ENCODE peak calls at places on chromosome 2, in four cellular contexts. I is GM04504, U is nephron progenitor cell, W is omental fat pad. Y is an unnamed sample.

GRCh38 chr2:126852361-126852760 is 46.3 kb upstream of the TEX51 start:
- DNase-seq in W (no peak), I (no peak), U (no peak), Y (no peak)

GRCh38 chr2:139917723-139918384 is 1137.7 kb upstream of the NXPH2 start:
- DNase-seq in U (no peak), W (no peak), I (no peak), Y (no peak)

GRCh38 chr2:118642501-118642900 is 204.9 kb downstream of the EN1 start:
- DNase-seq in U (no peak), W (no peak), I (no peak), Y (no peak)

GRCh38 chr2:50111067-50111466 is 920.9 kb downstream of the NRXN1 start:
- DNase-seq in W (no peak), I (no peak), U (no peak), Y (no peak)

GRCh38 chr2:73156539-73157124 is 43.9 kb upstream of the RAB11FIP5 start:
- DNase-seq in U (peak), W (no peak), I (no peak), Y (peak)

GRCh38 chr2:47043142-47043890 is 111.8 kb downstream of the STPG4 start:
- DNase-seq in I (peak), W (no peak), U (no peak), Y (peak)

GRCh38 chr2:99066075-99066557 is 75.4 kb upstream of the C2orf15 start:
- DNase-seq in U (no peak), W (no peak), I (peak), Y (peak)

GRCh38 chr2:189285962-189286648 is 106.5 kb upstream of the COL5A2 start:
- DNase-seq in I (peak), U (no peak), W (no peak), Y (peak)

GRCh38 chr2:8310557-8311455 is 371.1 kb upstream of the ID2 start:
- DNase-seq in I (no peak), U (no peak), W (no peak), Y (no peak)

GRCh38 chr2:125224830-125225229 is 1199.7 kb downstream of the CNTNAP5 start:
- DNase-seq in U (no peak), W (no peak), I (no peak), Y (no peak)